ENCODE peak calls at places on chromosomes 5 and 9, in seven cellular contexts. M is fibroblast of lung, Z is AG10803, I is lower lobe of right lung, T is BE2C, Q is body of pancreas, K is uterus. G is an unnamed sample.

GRCh38 chr9:106333487-106333886 is 529.5 kb upstream of the ZNF462 start:
- DNase-seq in M (no peak), Z (no peak), I (no peak), T (no peak), Q (no peak), K (no peak), G (no peak)

GRCh38 chr5:92641031-92641962 is 939.7 kb downstream of the NR2F1-AS1 start:
- DNase-seq in M (peak; percentile 74), Z (peak; percentile 37), I (no peak), T (peak; percentile 46), Q (peak; percentile 33), K (no peak), G (peak; percentile 44)

GRCh38 chr5:178232920-178233429 is 373 bp upstream of the PHYKPL start:
- DNase-seq in M (no peak), Z (no peak), I (peak; percentile 36), T (no peak), Q (no peak), K (no peak), G (no peak)

GRCh38 chr9:456365-456764 is 241.7 kb downstream of the DOCK8 start:
- DNase-seq in M (no peak), Z (no peak), I (no peak), T (no peak), Q (peak; percentile 60), K (peak; percentile 64), G (no peak)

GRCh38 chr5:17132444-17133083 is 84.9 kb upstream of the BASP1 start:
- DNase-seq in M (peak; percentile 72), Z (peak; percentile 46), I (no peak), T (no peak), Q (no peak), K (no peak), G (peak; percentile 18)

GRCh38 chr9:76298497-76299144 is 95.6 kb downstream of the RFK start:
- DNase-seq in M (no peak), Z (peak; percentile 5), I (no peak), T (no peak), Q (no peak), K (no peak), G (no peak)

GRCh38 chr5:55732592-55732991 is 5.3 kb upstream of the DDX4 start:
- DNase-seq in M (no peak), Z (no peak), I (no peak), T (no peak), Q (no peak), K (no peak), G (no peak)

GRCh38 chr5:102701748-102702147 is 53.4 kb upstream of the PAM start:
- DNase-seq in M (no peak), Z (no peak), I (no peak), T (no peak), Q (no peak), K (no peak), G (no peak)

GRCh38 chr9:127223810-127224177 is 40.8 kb upstream of the GARNL3 start:
- DNase-seq in M (no peak), Z (no peak), I (no peak), T (no peak), Q (no peak), K (peak; percentile 34), G (no peak)

GRCh38 chr9:129111762-129112151 is 542 bp downstream of the PTPA start:
- DNase-seq in M (peak; percentile 68), Z (peak; percentile 48), I (no peak), T (peak; percentile 44), Q (peak; percentile 48), K (peak; percentile 45), G (peak; percentile 69)

GRCh38 chr5:75885849-75886596 is 168.8 kb upstream of the POC5 start:
- DNase-seq in M (no peak), Z (no peak), I (no peak), T (no peak), Q (no peak), K (no peak), G (peak; percentile 34)

GRCh38 chr9:5633243-5633642 is 4.3 kb downstream of the RIC1 start:
- DNase-seq in M (no peak), Z (peak; percentile 15), I (no peak), T (no peak), Q (no peak), K (no peak), G (no peak)

GRCh38 chr5:9924614-9925013 is 294.5 kb upstream of the TAS2R1 start:
- DNase-seq in M (peak; percentile 96), Z (peak; percentile 96), I (no peak), T (no peak), Q (no peak), K (no peak), G (peak; percentile 84)

GRCh38 chr9:104987743-104988142 is 59.8 kb upstream of the ABCA1 start:
- DNase-seq in M (no peak), Z (no peak), I (no peak), T (no peak), Q (no peak), K (no peak), G (no peak)

GRCh38 chr5:169004551-169004950 is 296.4 kb downstream of the SLIT3 start:
- DNase-seq in M (no peak), Z (peak; percentile 40), I (no peak), T (peak; percentile 32), Q (no peak), K (no peak), G (no peak)

GRCh38 chr9:111974092-111974681 is 77.6 kb downstream of the UGCG start:
- DNase-seq in M (peak; percentile 58), Z (peak; percentile 83), I (no peak), T (no peak), Q (peak; percentile 64), K (no peak), G (no peak)

GRCh38 chr9:76987594-76988200 is 31.8 kb upstream of the FOXB2 start:
- DNase-seq in M (peak; percentile 49), Z (peak; percentile 61), I (no peak), T (peak; percentile 65), Q (no peak), K (peak; percentile 21), G (peak; percentile 49)

GRCh38 chr9:114621975-114622609 is 11.0 kb downstream of the TMEM268 start:
- DNase-seq in M (peak; percentile 82), Z (peak; percentile 81), I (no peak), T (no peak), Q (no peak), K (no peak), G (no peak)

GRCh38 chr9:133133680-133134418 is 12.8 kb upstream of the RALGDS start:
- DNase-seq in M (peak; percentile 90), Z (peak; percentile 97), I (peak; percentile 91), T (peak; percentile 92), Q (peak; percentile 98), K (peak; percentile 90), G (peak; percentile 96)

GRCh38 chr5:179766726-179767455 is 26.9 kb upstream of the LTC4S start:
- DNase-seq in M (no peak), Z (no peak), I (no peak), T (no peak), Q (no peak), K (no peak), G (no peak)

GRCh38 chr5:4924581-4924980 is 215.5 kb upstream of the ADAMTS16 start:
- DNase-seq in M (no peak), Z (peak; percentile 31), I (no peak), T (no peak), Q (no peak), K (no peak), G (no peak)

GRCh38 chr5:103617913-103618312 is 55.3 kb upstream of the NUDT12 start:
- DNase-seq in M (peak; percentile 36), Z (no peak), I (no peak), T (no peak), Q (no peak), K (no peak), G (no peak)

GRCh38 chr5:135398855-135399837 is at the start of gene MACROH2A1:
- DNase-seq in M (peak; percentile 85), Z (peak; percentile 86), I (peak; percentile 94), T (peak; percentile 93), Q (peak; percentile 86), K (peak; percentile 82), G (peak; percentile 92)

GRCh38 chr9:99266136-99267023 is 44.3 kb downstream of the SEC61B start:
- DNase-seq in M (peak; percentile 74), Z (peak; percentile 56), I (peak; percentile 78), T (peak; percentile 85), Q (peak; percentile 72), K (peak; percentile 42), G (peak; percentile 84)
- H3K4me3 ChIP-seq in M (peak overlapping the region; percentile 12), Z (no peak overlapping the region), I (no peak overlapping the region), T (peak overlapping the region; percentile 13), Q (no peak overlapping the region), K (no peak overlapping the region), G (no peak overlapping the region)

DNA sequence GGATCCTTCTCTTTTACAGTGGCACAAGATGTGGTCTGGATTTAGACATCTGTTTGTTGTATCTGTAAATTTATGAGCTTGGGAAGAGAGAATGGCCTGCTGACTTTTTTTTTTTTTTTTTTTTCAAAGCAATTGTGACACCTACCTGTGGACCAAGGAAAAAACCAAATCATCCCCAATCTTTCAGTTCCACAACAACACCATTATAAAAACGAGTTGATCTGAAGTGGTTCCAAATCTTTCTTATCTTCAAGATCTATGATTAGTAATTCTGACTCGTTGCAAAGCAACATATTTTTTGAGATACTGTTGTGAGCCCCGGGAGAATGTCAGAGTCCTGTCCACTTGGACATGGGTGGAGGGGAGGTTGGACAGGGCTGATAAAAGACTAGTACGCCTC is 4.8 kb downstream of the IRX2 start:
- DNase-seq in M (no peak), Z (peak; percentile 77), I (no peak), T (no peak), Q (no peak), K (no peak), G (no peak)
- TF ChIP-seq CTCF in M (no peak), Z (peak; percentile 33), I (no peak), T (no peak), Q (no peak), K (no peak), G (no peak)

DNA sequence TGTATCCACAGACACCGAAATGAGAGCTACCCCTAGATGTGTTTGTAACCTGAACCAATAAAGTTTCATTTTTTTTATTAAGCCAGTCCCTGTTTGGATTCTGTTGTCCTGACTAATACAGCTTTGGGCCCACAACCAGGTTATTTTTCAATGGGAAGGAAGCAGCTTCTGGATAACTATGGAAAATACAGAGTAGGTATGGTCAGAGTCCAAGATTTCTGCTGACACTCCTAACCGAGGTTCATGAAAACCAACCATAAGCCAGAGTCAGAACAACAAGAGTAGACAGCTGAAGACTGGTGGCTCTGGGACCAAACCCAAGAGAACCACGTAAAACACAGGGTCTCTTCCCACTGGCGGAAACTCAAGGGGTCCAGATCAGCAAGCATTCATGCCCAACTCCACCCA is 10.8 kb downstream of the KLF9 start:
- DNase-seq in M (no peak), Z (peak; percentile 38), I (no peak), T (no peak), Q (no peak), K (peak; percentile 44), G (no peak)
- H3K4me3 ChIP-seq in M (no peak overlapping the region), Z (no peak overlapping the region), I (no peak overlapping the region), T (no peak overlapping the region), Q (no peak overlapping the region), K (peak overlapping the region; percentile 12), G (no peak overlapping the region)

GRCh38 chr5:141392429-141393198 is at the start of gene PCDHGA8:
- DNase-seq in M (peak; percentile 31), Z (peak; percentile 41), I (no peak), T (no peak), Q (no peak), K (no peak), G (no peak)
- TF ChIP-seq CTCF in M (peak; percentile 13), Z (peak; percentile 22), I (no peak), T (peak; percentile 24), Q (no peak), K (no peak), G (no peak)

GRCh38 chr5:62286834-62287611 is 19.0 kb upstream of the KIF2A start:
- DNase-seq in M (no peak), Z (no peak), I (no peak), T (no peak), Q (no peak), K (no peak), G (no peak)
- H3K4me3 ChIP-seq in M (no peak overlapping the region), Z (no peak overlapping the region), I (no peak overlapping the region), T (no peak overlapping the region), Q (no peak overlapping the region), K (no peak overlapping the region), G (no peak overlapping the region)